ENCODE peak calls at places on chromosome 19, in seven cellular contexts. Y is HCT116, X is MM.1S, P is GM23248, Q is GM23338, J is hepatocyte, L is neural progenitor cell. K is an unnamed sample.

GRCh38 chr19:41859618-41860418 is at the start of gene RPS19:
- DNase-seq in P (peak), X (peak), Q (peak), Y (peak), L (peak), J (peak), K (peak)

GRCh38 chr19:10928563-10929401 is at the start of the genes TIMM29 and YIPF2:
- DNase-seq in P (peak), L (peak), Y (peak), J (peak), Q (peak), X (peak), K (peak)

GRCh38 chr19:53553159-53553558 is 15.2 kb downstream of the ZNF331 start:
- DNase-seq in Y (no peak), Q (no peak), X (no peak), P (peak), L (no peak), J (no peak), K (no peak)

GRCh38 chr19:41967056-41967783 is 8.1 kb upstream of the RABAC1 start:
- DNase-seq in L (no peak), P (no peak), X (no peak), Y (no peak), Q (no peak), J (no peak), K (no peak)

GRCh38 chr19:40217921-40218890 is at the start of gene TTC9B:
- DNase-seq in X (no peak), J (peak), Y (no peak), L (peak), Q (peak), P (peak), K (no peak)

GRCh38 chr19:27774337-27774736 is 1438.6 kb downstream of the UQCRFS1 start:
- DNase-seq in P (peak), Y (no peak), X (no peak), J (no peak), L (no peak), Q (peak), K (peak)

GRCh38 chr19:16115309-16116039 is 3.8 kb downstream of the RAB8A start:
- DNase-seq in J (no peak), Q (no peak), X (no peak), Y (no peak), P (no peak), L (no peak), K (no peak)

GRCh38 chr19:14472202-14472961 is 2.8 kb downstream of the PTGER1 start:
- DNase-seq in P (peak), X (peak), Y (peak), J (peak), Q (peak), L (peak), K (peak)

GRCh38 chr19:17095141-17095919 is 19.8 kb downstream of the MYO9B start:
- DNase-seq in X (no peak), Q (no peak), P (peak), L (no peak), Y (no peak), J (peak), K (no peak)

GRCh38 chr19:38283261-38283660 is 18.9 kb downstream of the SPINT2 start:
- DNase-seq in X (no peak), Q (no peak), Y (no peak), P (no peak), J (no peak), L (no peak), K (no peak)

GRCh38 chr19:14517446-14517839 is 754 bp downstream of the DNAJB1 start:
- DNase-seq in X (no peak), J (no peak), Q (no peak), L (no peak), P (peak), Y (no peak), K (no peak)

GRCh38 chr19:46626441-46626840 is 1.6 kb upstream of the PTGIR start:
- DNase-seq in L (no peak), Y (no peak), X (no peak), Q (no peak), P (no peak), J (no peak), K (no peak)

GRCh38 chr19:13318190-13318589 is 168.0 kb downstream of the IER2 start:
- DNase-seq in P (no peak), Q (no peak), L (no peak), Y (no peak), J (no peak), X (no peak), K (no peak)

GRCh38 chr19:16296713-16297112 is 27.9 kb upstream of the KLF2 start:
- DNase-seq in J (no peak), L (no peak), P (no peak), X (no peak), Y (peak), Q (no peak), K (no peak)

GRCh38 chr19:55579766-55580621 is 654 bp downstream of the ZNF579 start:
- DNase-seq in Y (no peak), X (no peak), J (peak), L (peak), Q (peak), P (peak), K (peak)

GRCh38 chr19:42286349-42287016 is 15.4 kb upstream of the PRR19 start:
- DNase-seq in Y (no peak), X (no peak), J (peak), Q (no peak), P (peak), L (no peak), K (peak)

GRCh38 chr19:44819246-44819832 is 10.4 kb downstream of the BCAM start:
- DNase-seq in Y (no peak), P (no peak), Q (no peak), L (no peak), J (no peak), X (no peak), K (no peak)

GRCh38 chr19:58181902-58182576 is 822 bp upstream of the ZNF274 start:
- DNase-seq in Y (no peak), X (peak), J (no peak), Q (peak), L (peak), P (peak), K (peak)

GRCh38 chr19:2529473-2529918 is 53.6 kb downstream of the GADD45B start:
- DNase-seq in P (peak), L (no peak), Q (no peak), X (no peak), J (peak), Y (peak), K (no peak)

GRCh38 chr19:15101479-15102082 is 5.6 kb upstream of the SYDE1 start:
- DNase-seq in Y (peak), P (peak), X (peak), Q (peak), L (peak), J (peak), K (peak)

GRCh38 chr19:11540642-11541041 is 2.0 kb downstream of the CNN1 start:
- DNase-seq in X (no peak), Q (no peak), L (no peak), Y (no peak), J (no peak), P (no peak), K (no peak)

GRCh38 chr19:7926727-7927604 is 1.0 kb upstream of the CTXN1 start:
- DNase-seq in L (no peak), Q (no peak), J (no peak), P (no peak), X (no peak), Y (no peak), K (no peak)

GRCh38 chr19:33409035-33409434 is 35.5 kb downstream of the CEBPG start:
- DNase-seq in J (no peak), Q (no peak), L (no peak), P (no peak), Y (no peak), X (no peak), K (no peak)

GRCh38 chr19:12314553-12314952 is 18.9 kb downstream of the ZNF563 start:
- DNase-seq in Y (no peak), J (peak), P (no peak), X (peak), Q (no peak), L (no peak), K (no peak)

GRCh38 chr19:3683405-3683865 is 16.8 kb downstream of the PIP5K1C start:
- DNase-seq in Q (peak), L (peak), X (no peak), P (no peak), J (peak), Y (no peak), K (no peak)

GRCh38 chr19:53076984-53077383 is 26.2 kb downstream of the ZNF160 start:
- DNase-seq in Y (no peak), X (no peak), P (peak), Q (peak), J (peak), L (peak), K (peak)

GRCh38 chr19:18495204-18495911 is 26.5 kb downstream of the ELL start:
- DNase-seq in Y (no peak), L (peak), X (no peak), Q (no peak), P (no peak), J (no peak), K (no peak)
- H3K27ac ChIP-seq in Y (no peak), L (no peak), X (no peak), Q (no peak), P (peak), J (no peak), K (no peak)

DNA sequence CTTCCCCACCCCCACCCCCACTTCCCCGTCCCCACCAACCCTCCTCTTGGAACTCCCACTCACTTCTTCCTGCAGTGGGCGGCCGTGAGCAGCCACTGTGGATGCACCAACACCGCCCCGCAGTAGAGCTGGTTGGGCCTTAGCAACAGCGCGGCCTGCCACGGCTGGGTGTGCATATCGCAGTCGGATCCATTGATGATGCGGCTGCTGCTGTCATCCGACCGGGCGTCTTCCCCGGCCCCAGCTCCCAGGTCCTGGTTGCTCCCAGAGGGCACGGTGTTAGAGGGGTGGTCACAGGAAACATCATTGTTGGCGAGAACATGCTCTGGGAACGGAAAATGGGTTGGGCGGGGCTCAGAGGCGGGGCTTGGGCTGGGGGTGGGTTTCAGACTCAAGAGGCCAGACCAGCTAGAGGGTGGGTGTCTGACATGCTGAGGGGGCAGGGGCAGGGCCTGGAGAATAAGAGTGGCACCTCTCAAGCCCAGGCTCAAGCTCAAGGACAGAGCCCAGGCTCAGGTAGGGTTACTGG is 3.0 kb downstream of the KLK5 start:
- DNase-seq in Q (peak), X (no peak), L (no peak), Y (no peak), J (no peak), P (no peak), K (no peak)
- TF ChIP-seq EZH2phosphoT487 in Q (no peak), X (no peak), L (no peak), Y (no peak), J (no peak), P (no peak), K (no peak)

GRCh38 chr19:34589730-34590129 is 87.2 kb downstream of the SCGB2B2 start:
- DNase-seq in L (no peak), X (no peak), Q (no peak), P (no peak), J (no peak), Y (no peak), K (no peak)

GRCh38 chr19:34590228-34590627 is 86.7 kb downstream of the SCGB2B2 start:
- DNase-seq in Y (no peak), P (no peak), X (no peak), J (no peak), Q (no peak), L (no peak), K (no peak)

GRCh38 chr19:34588249-34588648 is 88.7 kb downstream of the SCGB2B2 start:
- DNase-seq in P (no peak), L (no peak), Y (peak), X (no peak), Q (no peak), J (no peak), K (no peak)

DNA sequence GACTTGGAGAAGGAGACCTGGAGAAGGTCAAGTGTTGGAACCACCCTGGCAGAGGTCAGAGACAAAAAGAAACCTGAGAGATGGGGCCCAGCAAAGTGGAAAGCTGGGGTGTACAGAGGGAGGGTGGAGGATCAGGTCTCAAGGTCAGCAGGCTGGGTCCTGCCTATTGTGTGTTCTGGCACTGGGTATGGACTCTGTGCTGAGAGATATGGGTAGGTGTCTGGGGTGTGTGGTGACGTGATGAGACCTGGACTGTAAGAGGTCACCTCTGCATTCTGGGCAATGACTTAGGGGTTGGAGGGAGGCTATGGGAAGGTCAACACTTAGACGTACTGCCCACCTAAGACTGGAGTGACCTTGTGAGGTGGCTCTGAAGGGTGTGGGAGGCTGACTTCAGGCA is 88.1 kb downstream of the SCGB2B2 start:
- DNase-seq in Y (no peak), J (no peak), P (no peak), X (no peak), L (no peak), Q (no peak), K (no peak)
- H3K27ac ChIP-seq in Y (no peak), J (no peak), P (no peak), X (no peak), L (no peak), Q (no peak), K (no peak)

DNA sequence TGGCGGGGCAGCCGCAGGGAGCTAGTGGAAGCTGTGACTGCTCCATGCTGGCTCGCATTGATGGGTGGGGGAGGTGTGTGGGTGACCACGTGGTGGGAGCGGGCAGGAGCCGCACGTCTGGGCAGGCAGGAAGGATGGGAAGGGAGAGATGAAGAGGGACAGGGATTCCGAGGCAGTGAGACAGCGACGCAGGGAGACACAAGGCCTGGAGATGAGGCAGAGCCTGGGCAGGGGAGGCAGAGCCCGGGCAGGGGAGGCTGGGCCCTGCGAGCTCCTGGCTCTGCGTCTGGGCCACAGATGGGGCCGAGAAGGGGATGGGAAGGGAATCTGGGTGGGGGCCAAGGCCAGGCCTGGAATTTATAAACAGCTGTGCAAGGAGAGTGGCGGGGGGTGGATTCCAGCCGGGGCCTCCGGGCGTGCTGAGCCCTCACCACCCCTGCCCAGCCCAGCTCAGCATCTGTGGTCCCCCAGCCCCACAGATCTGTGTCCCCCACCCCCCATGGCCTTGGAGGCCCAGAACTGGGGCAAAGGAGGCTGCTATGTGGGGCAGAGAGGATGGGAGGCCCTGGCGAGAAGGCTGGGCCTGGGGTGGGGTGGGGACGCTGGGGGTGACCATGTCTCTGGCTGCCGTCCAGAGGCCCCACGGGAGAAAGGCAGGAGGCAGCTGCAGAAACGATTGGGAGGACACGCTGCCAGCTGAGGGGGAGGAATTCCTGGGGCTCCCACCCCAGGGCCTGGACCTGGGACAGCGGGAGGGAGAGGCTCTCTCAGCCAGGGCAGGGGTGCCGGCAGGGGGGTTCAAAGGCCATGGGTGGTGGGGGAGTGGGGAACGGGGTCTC is 6.0 kb downstream of the EHD2 start:
- DNase-seq in Q (no peak), X (no peak), L (no peak), J (peak), P (peak), Y (no peak), K (no peak)
- TF ChIP-seq EZH2phosphoT487 in Q (no peak), X (no peak), L (no peak), J (no peak), P (no peak), Y (no peak), K (no peak)

GRCh38 chr19:48175578-48175977 is 5.1 kb downstream of the ZSWIM9 start:
- DNase-seq in P (no peak), X (no peak), Q (no peak), J (no peak), L (no peak), Y (no peak), K (no peak)
- H3K27ac ChIP-seq in P (no peak), X (no peak), Q (no peak), J (no peak), L (no peak), Y (no peak), K (no peak)

GRCh38 chr19:56643460-56643763 is 453 bp downstream of the SMIM17 start:
- DNase-seq in J (no peak), X (no peak), Y (no peak), P (no peak), Q (no peak), L (no peak), K (no peak)

GRCh38 chr19:56642711-56643459 is at the start of gene SMIM17:
- DNase-seq in L (no peak), Y (no peak), P (no peak), Q (no peak), J (no peak), X (no peak), K (no peak)

GRCh38 chr19:56637976-56638555 is 4.9 kb upstream of the SMIM17 start:
- DNase-seq in L (peak), Y (no peak), J (peak), X (peak), P (peak), Q (peak), K (peak)

DNA sequence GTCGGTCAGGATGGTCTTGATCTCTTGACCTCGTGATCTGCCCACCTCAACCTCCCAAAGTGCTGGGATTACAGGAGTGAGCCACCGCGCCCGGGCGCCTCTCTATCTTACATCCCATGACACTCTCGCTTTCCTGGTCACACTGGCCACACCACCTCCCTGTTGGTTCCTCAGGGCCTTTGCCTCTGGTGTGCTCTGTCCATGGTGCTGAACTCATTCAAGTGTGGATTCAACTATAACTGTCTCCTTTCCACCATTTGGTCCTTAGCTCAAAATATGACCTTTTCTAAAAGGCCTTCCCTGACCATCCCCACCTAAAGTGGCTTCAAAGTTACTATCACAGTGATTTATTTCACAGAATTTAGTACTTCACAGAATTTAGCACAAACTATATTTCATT is 3.7 kb upstream of the SMIM17 start:
- DNase-seq in L (peak), J (no peak), Y (no peak), P (peak), X (peak), Q (peak), K (peak)
- TF ChIP-seq EZH2phosphoT487 in L (no peak), J (no peak), Y (no peak), P (no peak), X (no peak), Q (no peak), K (no peak)

GRCh38 chr19:29941828-29942403 is at the start of gene URI1:
- DNase-seq in Y (peak), J (peak), P (peak), Q (peak), L (peak), X (peak), K (peak)
- H3K27ac ChIP-seq in Y (peak), J (peak), P (peak), Q (no peak), L (peak), X (no peak), K (peak)

DNA sequence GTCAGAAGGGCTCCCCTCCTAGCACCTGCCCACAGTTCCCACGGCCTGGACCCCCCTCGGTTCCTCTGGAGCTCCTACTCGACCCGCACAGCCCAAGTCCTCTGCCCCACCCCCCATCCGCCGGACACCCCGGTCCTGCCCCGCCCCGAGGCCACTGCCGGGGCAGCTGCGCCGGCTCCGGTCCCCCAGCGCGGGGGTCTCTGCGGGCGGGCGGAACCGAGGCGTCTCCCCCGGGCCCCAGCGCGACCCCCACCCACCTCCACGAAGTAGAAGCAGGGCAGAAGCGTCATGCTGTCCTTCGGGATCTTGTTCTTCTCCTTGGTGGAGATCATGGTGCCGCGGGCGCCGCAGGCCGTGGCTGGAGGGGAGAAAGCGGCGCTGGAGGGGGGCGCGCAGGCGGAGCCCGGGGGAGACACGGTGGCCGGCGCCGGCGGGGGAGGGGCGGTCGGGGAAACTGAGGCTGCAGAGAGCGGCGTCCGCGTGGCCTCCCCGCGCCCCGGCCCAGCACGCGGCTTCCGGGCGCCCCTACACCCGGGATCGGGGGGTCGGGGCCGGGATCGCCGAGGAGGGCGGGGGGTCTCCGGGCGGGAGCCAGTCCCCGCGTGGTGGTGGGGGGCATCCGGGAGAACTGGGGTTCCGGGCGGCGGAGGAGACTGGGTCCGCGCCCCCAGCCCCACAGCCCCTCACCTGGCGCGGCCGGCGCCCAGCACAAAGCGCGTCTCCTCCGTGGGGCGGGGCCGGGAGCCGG is at the start of gene PLPPR3:
- DNase-seq in P (no peak), X (no peak), J (peak), Y (no peak), Q (peak), L (peak), K (no peak)
- TF ChIP-seq EZH2phosphoT487 in P (no peak), X (no peak), J (no peak), Y (no peak), Q (no peak), L (no peak), K (no peak)

GRCh38 chr19:49128545-49129237 is 9.3 kb downstream of the PPFIA3 start:
- DNase-seq in P (no peak), J (no peak), L (no peak), Q (no peak), Y (no peak), X (no peak), K (no peak)

GRCh38 chr19:49129238-49129583 is 9.9 kb downstream of the PPFIA3 start:
- DNase-seq in J (no peak), L (peak), P (no peak), Y (no peak), Q (peak), X (no peak), K (no peak)

GRCh38 chr19:49126575-49126974 is 7.2 kb downstream of the PPFIA3 start:
- DNase-seq in J (no peak), P (no peak), Y (no peak), L (no peak), Q (no peak), X (no peak), K (no peak)

GRCh38 chr19:49130325-49130724 is 11.0 kb downstream of the PPFIA3 start:
- DNase-seq in X (no peak), P (no peak), Q (no peak), Y (no peak), L (no peak), J (no peak), K (no peak)

GRCh38 chr19:49127674-49128544 is 8.6 kb downstream of the PPFIA3 start:
- DNase-seq in Y (peak), Q (peak), X (peak), J (peak), L (peak), P (peak), K (peak)
- H3K27ac ChIP-seq in Y (peak), Q (no peak), X (no peak), J (peak), L (no peak), P (no peak), K (no peak)